ENCODE peak calls at places on chromosomes 3 and 15, in four cellular contexts. U, F, D and A are unnamed samples.

GRCh38 chr3:177642482-177643163 is 445.3 kb upstream of the TBL1XR1 start:
- DNase-seq in U (no peak), F (no peak), D (no peak), A (no peak)

GRCh38 chr15:55555089-55555488 is 33.1 kb downstream of the PYGO1 start:
- DNase-seq in U (no peak), F (no peak), D (no peak), A (no peak)

GRCh38 chr3:129560931-129561594 is 18.1 kb downstream of the H1-8 start:
- DNase-seq in U (no peak), F (no peak), D (no peak), A (no peak)

GRCh38 chr3:33218446-33219174 is at the start of gene SUSD5:
- DNase-seq in U (no peak), F (no peak), D (no peak), A (peak)

GRCh38 chr3:8665407-8665896 is 20.9 kb upstream of the SSUH2 start:
- DNase-seq in U (no peak), F (no peak), D (peak), A (no peak)

GRCh38 chr15:25869696-25870095 is 6.6 kb upstream of the ATP10A start:
- DNase-seq in U (no peak), F (no peak), D (no peak), A (no peak)

GRCh38 chr3:71012971-71013370 is 570.6 kb downstream of the FOXP1 start:
- DNase-seq in U (no peak), F (no peak), D (no peak), A (no peak)

GRCh38 chr15:75192307-75192706 is 9.4 kb upstream of the C15orf39 start:
- DNase-seq in U (no peak), F (no peak), D (no peak), A (no peak)

GRCh38 chr3:133938770-133939495 is 43.3 kb upstream of the RAB6B start:
- DNase-seq in U (no peak), F (no peak), D (no peak), A (no peak)

GRCh38 chr3:26920579-26920978 is 298.0 kb downstream of the LRRC3B start:
- DNase-seq in U (no peak), F (no peak), D (no peak), A (no peak)
- TF ChIP-seq SPI1 in U (no peak), F (no peak), D (no peak), A (no peak)

DNA sequence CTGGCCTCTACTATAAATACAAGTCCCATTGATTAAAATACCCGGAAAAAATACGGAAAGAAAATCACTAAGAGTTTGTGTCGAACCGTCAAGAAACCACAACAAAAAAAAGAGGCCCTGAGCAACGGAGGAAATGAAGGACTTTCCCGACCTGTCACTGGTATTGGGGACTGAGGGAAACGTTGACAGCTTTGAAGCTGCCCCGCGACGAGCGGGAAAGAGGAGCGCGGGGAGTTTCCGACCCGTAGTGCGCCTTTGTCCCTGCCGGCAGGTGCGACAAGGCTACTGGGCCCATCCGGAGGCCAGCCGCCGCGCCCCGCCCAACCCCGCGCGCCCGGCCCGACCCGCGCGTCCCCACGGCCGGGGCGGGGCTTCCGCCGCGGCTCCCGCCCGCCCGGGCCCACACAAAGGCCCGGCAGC is 418 bp downstream of the PBRM1 start:
- DNase-seq in U (no peak), F (peak), D (no peak), A (peak)
- TF ChIP-seq POLR2AphosphoS5 in U (no peak), F (no peak), D (peak), A (peak)

GRCh38 chr3:171622126-171622525 is 161.9 kb upstream of the TNIK start:
- DNase-seq in U (no peak), F (no peak), D (no peak), A (no peak)

GRCh38 chr3:171615281-171615680 is 155.1 kb upstream of the TNIK start:
- DNase-seq in U (no peak), F (no peak), D (no peak), A (no peak)

GRCh38 chr3:171615742-171616141 is 155.5 kb upstream of the TNIK start:
- DNase-seq in U (no peak), F (no peak), D (no peak), A (no peak)

GRCh38 chr3:171616798-171617197 is 156.6 kb upstream of the TNIK start:
- DNase-seq in U (no peak), F (no peak), D (no peak), A (no peak)

DNA sequence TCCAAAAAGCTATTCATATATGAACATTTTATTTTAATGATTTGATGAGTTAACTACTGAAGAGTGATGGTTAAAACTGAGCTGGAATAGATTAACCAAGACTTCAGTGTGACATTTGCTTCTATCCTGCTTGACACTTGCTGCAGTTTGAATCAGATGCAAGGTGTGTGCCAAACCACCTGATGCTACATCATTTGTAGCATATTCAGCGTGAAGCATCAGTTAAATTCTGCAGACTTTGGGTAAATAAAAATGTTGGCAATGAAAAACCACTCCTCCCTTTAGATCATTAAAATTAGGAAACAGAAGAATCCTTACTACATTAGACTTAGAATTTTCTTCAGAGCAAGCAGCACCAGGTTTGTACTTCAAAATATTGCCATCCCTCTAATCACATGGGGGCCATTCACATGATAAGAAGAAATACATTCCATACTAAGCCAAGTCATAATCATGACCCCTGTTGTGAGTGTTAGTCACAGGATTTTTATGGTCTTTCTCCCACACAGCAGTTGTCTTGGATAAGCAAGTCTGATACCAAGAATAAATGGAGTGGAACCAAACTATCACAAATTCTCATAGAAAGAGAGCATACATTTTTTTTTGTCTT is 160.7 kb upstream of the TNIK start:
- DNase-seq in U (no peak), F (no peak), D (no peak), A (no peak)
- TF ChIP-seq SPI1 in U (no peak), F (no peak), D (no peak), A (no peak)

DNA sequence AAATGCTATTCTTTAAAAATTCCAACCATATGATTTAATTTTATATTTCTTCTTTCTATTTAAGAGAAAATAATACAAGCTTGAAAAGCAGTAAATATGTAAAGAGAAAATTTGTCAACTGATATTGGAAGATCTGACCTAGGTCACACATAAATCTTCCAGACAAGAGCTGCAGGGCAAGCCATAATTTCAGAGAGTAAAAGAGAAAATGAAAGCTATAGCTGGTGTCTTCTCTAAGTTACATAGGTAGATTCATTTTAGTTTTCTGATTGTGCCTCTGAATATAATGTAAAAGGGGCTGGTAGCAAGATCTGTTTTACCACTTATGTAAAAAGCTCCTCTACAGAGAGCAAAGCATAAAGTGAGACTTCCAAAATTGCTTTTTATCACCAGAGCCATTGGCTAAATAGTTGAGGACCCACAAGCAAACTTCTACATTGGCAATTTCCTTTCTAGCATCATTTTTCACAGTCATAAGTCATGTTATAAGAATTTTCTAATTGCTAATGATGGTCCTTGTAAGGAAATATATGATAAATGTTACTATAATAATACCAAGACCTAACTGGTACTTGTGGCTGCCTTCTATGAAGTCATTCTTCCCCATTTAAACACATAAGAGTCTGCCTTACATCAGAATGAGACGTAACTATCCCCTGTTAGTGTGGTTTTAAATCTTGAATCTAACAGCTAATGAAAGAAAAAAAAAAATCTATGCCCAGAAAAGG is 80.8 kb upstream of the SKOR1 start:
- DNase-seq in U (no peak), F (no peak), D (no peak), A (no peak)
- TF ChIP-seq POLR2AphosphoS5 in U (no peak), F (no peak), D (no peak), A (no peak)